ENCODE peak calls at places on chromosomes 1 and 21, in eight cellular contexts. J, D, C, L, Y, U, S and N are unnamed samples.

GRCh38 chr1:58811303-58811702 is 27.5 kb upstream of the JUN start:
- DNase-seq in J (no peak), D (no peak), C (no peak), L (peak), Y (no peak), U (no peak), S (no peak), N (no peak)

GRCh38 chr1:229388876-229389580 is 44.9 kb downstream of the ACTA1 start:
- DNase-seq in J (no peak), D (no peak), C (no peak), L (no peak), Y (peak), U (no peak), S (no peak), N (no peak)

GRCh38 chr1:203307690-203308126 is 2.4 kb downstream of the BTG2 start:
- DNase-seq in J (no peak), D (no peak), C (no peak), L (no peak), Y (no peak), U (no peak), S (no peak), N (no peak)

GRCh38 chr21:45460011-45460565 is 55.1 kb downstream of the COL18A1 start:
- DNase-seq in J (no peak), D (no peak), C (no peak), L (no peak), Y (no peak), U (no peak), S (no peak), N (peak)

GRCh38 chr1:151282883-151283725 is 1.0 kb downstream of the ZNF687 start:
- DNase-seq in J (no peak), D (peak), C (no peak), L (no peak), Y (no peak), U (peak), S (no peak), N (peak)

GRCh38 chr1:36432616-36433015 is 17.6 kb downstream of the OSCP1 start:
- DNase-seq in J (no peak), D (no peak), C (no peak), L (no peak), Y (no peak), U (no peak), S (no peak), N (no peak)

GRCh38 chr1:184296466-184297243 is 90.2 kb upstream of the C1orf21 start:
- DNase-seq in J (no peak), D (peak), C (no peak), L (peak), Y (peak), U (peak), S (no peak), N (peak)

GRCh38 chr1:172121071-172121717 is 279.9 kb downstream of the DNM3 start:
- DNase-seq in J (no peak), D (no peak), C (no peak), L (no peak), Y (no peak), U (no peak), S (no peak), N (no peak)

GRCh38 chr1:2949966-2950925 is 71.0 kb upstream of the ACTRT2 start:
- DNase-seq in J (no peak), D (no peak), C (no peak), L (no peak), Y (no peak), U (no peak), S (no peak), N (peak)

GRCh38 chr1:182917386-182917785 is 35.6 kb downstream of the SHCBP1L start:
- DNase-seq in J (no peak), D (peak), C (no peak), L (no peak), Y (peak), U (no peak), S (no peak), N (no peak)

GRCh38 chr1:200880212-200880611 is 7.4 kb downstream of the GPR25 start:
- DNase-seq in J (no peak), D (peak), C (no peak), L (no peak), Y (peak), U (no peak), S (no peak), N (no peak)

GRCh38 chr1:54810144-54810942 is 9.2 kb upstream of the TTC22 start:
- DNase-seq in J (peak), D (peak), C (peak), L (peak), Y (peak), U (peak), S (peak), N (peak)

GRCh38 chr1:245599413-245600174 is 444.8 kb downstream of the KIF26B start:
- DNase-seq in J (no peak), D (peak), C (no peak), L (no peak), Y (peak), U (peak), S (no peak), N (peak)

GRCh38 chr21:45420623-45421041 is 15.7 kb downstream of the COL18A1 start:
- DNase-seq in J (no peak), D (peak), C (no peak), L (no peak), Y (no peak), U (no peak), S (no peak), N (peak)

GRCh38 chr1:11354893-11355593 is 82.0 kb downstream of the UBIAD1 start:
- DNase-seq in J (no peak), D (no peak), C (no peak), L (no peak), Y (no peak), U (no peak), S (no peak), N (no peak)

GRCh38 chr1:31102501-31102950 is 37.0 kb upstream of the PUM1 start:
- DNase-seq in J (no peak), D (peak), C (no peak), L (no peak), Y (peak), U (peak), S (no peak), N (no peak)

GRCh38 chr1:184469391-184469790 is 82.6 kb downstream of the C1orf21 start:
- DNase-seq in J (no peak), D (no peak), C (no peak), L (no peak), Y (no peak), U (no peak), S (no peak), N (no peak)

GRCh38 chr1:54256756-54257155 is 56.8 kb downstream of the MRPL37 start:
- DNase-seq in J (no peak), D (no peak), C (no peak), L (no peak), Y (no peak), U (no peak), S (no peak), N (no peak)

GRCh38 chr1:213274140-213274539 is 223.1 kb downstream of the RPS6KC1 start:
- DNase-seq in J (no peak), D (no peak), C (no peak), L (no peak), Y (no peak), U (no peak), S (no peak), N (no peak)

GRCh38 chr1:153697873-153698647 is 19.6 kb downstream of the NPR1 start:
- DNase-seq in J (no peak), D (no peak), C (no peak), L (no peak), Y (no peak), U (peak), S (no peak), N (peak)

GRCh38 chr1:201140235-201140940 is 13.4 kb upstream of the ASCL5 start:
- DNase-seq in J (no peak), D (no peak), C (no peak), L (no peak), Y (no peak), U (no peak), S (no peak), N (no peak)

GRCh38 chr1:59816318-59816878 is 1.6 kb downstream of the HOOK1 start:
- DNase-seq in J (no peak), D (no peak), C (no peak), L (no peak), Y (no peak), U (no peak), S (no peak), N (no peak)

GRCh38 chr1:33634806-33635205 is 162.4 kb downstream of the ZSCAN20 start:
- DNase-seq in J (no peak), D (peak), C (no peak), L (no peak), Y (peak), U (peak), S (no peak), N (peak)

GRCh38 chr1:73065585-73065984 is 783.2 kb upstream of the NEGR1 start:
- DNase-seq in J (no peak), D (no peak), C (no peak), L (peak), Y (no peak), U (no peak), S (no peak), N (no peak)

GRCh38 chr1:71031426-71031825 is 16.2 kb downstream of the PTGER3 start:
- DNase-seq in J (no peak), D (no peak), C (no peak), L (no peak), Y (no peak), U (no peak), S (no peak), N (no peak)

GRCh38 chr1:230138561-230139239 is 71.7 kb downstream of the GALNT2 start:
- DNase-seq in J (no peak), D (no peak), C (no peak), L (no peak), Y (no peak), U (no peak), S (peak), N (no peak)

GRCh38 chr1:70486676-70487470 is 75.8 kb downstream of the CTH start:
- DNase-seq in J (no peak), D (peak), C (no peak), L (no peak), Y (peak), U (peak), S (no peak), N (no peak)

GRCh38 chr21:17848228-17848627 is 29.1 kb upstream of the C21orf91 start:
- DNase-seq in J (no peak), D (peak), C (no peak), L (no peak), Y (peak), U (peak), S (no peak), N (no peak)

GRCh38 chr1:225962440-225962975 is 21.5 kb upstream of the LEFTY2 start:
- DNase-seq in J (peak), D (peak), C (peak), L (no peak), Y (no peak), U (no peak), S (peak), N (peak)

GRCh38 chr1:58206749-58207148 is 339.8 kb downstream of the OMA1 start:
- DNase-seq in J (no peak), D (no peak), C (no peak), L (no peak), Y (no peak), U (no peak), S (no peak), N (no peak)

GRCh38 chr1:237154173-237154572 is 112.2 kb downstream of the RYR2 start:
- DNase-seq in J (no peak), D (peak), C (no peak), L (no peak), Y (peak), U (peak), S (no peak), N (no peak)

GRCh38 chr1:65820983-65821382 is 28.3 kb downstream of the PDE4B start:
- DNase-seq in J (no peak), D (peak), C (no peak), L (no peak), Y (peak), U (peak), S (no peak), N (no peak)

GRCh38 chr1:150066838-150067183 is 765 bp upstream of the VPS45 start:
- DNase-seq in J (peak), D (no peak), C (peak), L (peak), Y (no peak), U (no peak), S (no peak), N (peak)